ENCODE peak calls at places on chromosomes 16 and 17, in five cellular contexts. One of them, this sample, is unnamed.

GRCh38 chr17:42672038-42672437 is 4.8 kb downstream of the PLEKHH3 start:
- DNase-seq in fibroblast of pulmonary artery: no peak
- DNase-seq in HFF-Myc: no peak
- DNase-seq in stimulated activated CD4-positive, alpha-beta T cell treated with anti-CD3 and anti-CD28 coated beads, Interleukin-15, amount 100 ng/mL, for 1 hour: no peak
- DNase-seq in esophagus muscularis mucosa: no peak
- DNase-seq in this sample: no peak

GRCh38 chr16:24667244-24667764 is 62.1 kb upstream of the TNRC6A start:
- DNase-seq in fibroblast of pulmonary artery: no peak
- DNase-seq in HFF-Myc: no peak
- DNase-seq in stimulated activated CD4-positive, alpha-beta T cell treated with anti-CD3 and anti-CD28 coated beads, Interleukin-15, amount 100 ng/mL, for 1 hour: no peak
- DNase-seq in esophagus muscularis mucosa: no peak
- DNase-seq in this sample: no peak

GRCh38 chr16:87917503-87917902 is 18.8 kb downstream of the CA5A start:
- DNase-seq in fibroblast of pulmonary artery: no peak
- DNase-seq in HFF-Myc: no peak
- DNase-seq in stimulated activated CD4-positive, alpha-beta T cell treated with anti-CD3 and anti-CD28 coated beads, Interleukin-15, amount 100 ng/mL, for 1 hour: no peak
- DNase-seq in esophagus muscularis mucosa: no peak
- DNase-seq in this sample: no peak

GRCh38 chr16:50273888-50274770 is 7.8 kb downstream of the ADCY7 start:
- DNase-seq in fibroblast of pulmonary artery: no peak
- DNase-seq in HFF-Myc: no peak
- DNase-seq in stimulated activated CD4-positive, alpha-beta T cell treated with anti-CD3 and anti-CD28 coated beads, Interleukin-15, amount 100 ng/mL, for 1 hour: no peak
- DNase-seq in esophagus muscularis mucosa: no peak
- DNase-seq in this sample: no peak

GRCh38 chr16:65763640-65764305 is 602.7 kb upstream of the CDH5 start:
- DNase-seq in fibroblast of pulmonary artery: no peak
- DNase-seq in HFF-Myc: no peak
- DNase-seq in stimulated activated CD4-positive, alpha-beta T cell treated with anti-CD3 and anti-CD28 coated beads, Interleukin-15, amount 100 ng/mL, for 1 hour: no peak
- DNase-seq in esophagus muscularis mucosa: no peak
- DNase-seq in this sample: no peak

GRCh38 chr17:43543300-43543699 is 2.8 kb downstream of the ETV4 start:
- DNase-seq in fibroblast of pulmonary artery: no peak
- DNase-seq in HFF-Myc: no peak
- DNase-seq in stimulated activated CD4-positive, alpha-beta T cell treated with anti-CD3 and anti-CD28 coated beads, Interleukin-15, amount 100 ng/mL, for 1 hour: no peak
- DNase-seq in esophagus muscularis mucosa: no peak
- DNase-seq in this sample: no peak

GRCh38 chr17:68627956-68628355 is 26.8 kb upstream of the FAM20A start:
- DNase-seq in fibroblast of pulmonary artery: no peak
- DNase-seq in HFF-Myc: no peak
- DNase-seq in stimulated activated CD4-positive, alpha-beta T cell treated with anti-CD3 and anti-CD28 coated beads, Interleukin-15, amount 100 ng/mL, for 1 hour: no peak
- DNase-seq in esophagus muscularis mucosa: no peak
- DNase-seq in this sample: peak

GRCh38 chr17:78151514-78152008 is 5.4 kb downstream of the C17orf99 start:
- DNase-seq in fibroblast of pulmonary artery: no peak
- DNase-seq in HFF-Myc: no peak
- DNase-seq in stimulated activated CD4-positive, alpha-beta T cell treated with anti-CD3 and anti-CD28 coated beads, Interleukin-15, amount 100 ng/mL, for 1 hour: no peak
- DNase-seq in esophagus muscularis mucosa: no peak
- DNase-seq in this sample: peak

GRCh38 chr16:49494386-49495150 is 121.0 kb downstream of the C16orf78 start:
- DNase-seq in fibroblast of pulmonary artery: no peak
- DNase-seq in HFF-Myc: no peak
- DNase-seq in stimulated activated CD4-positive, alpha-beta T cell treated with anti-CD3 and anti-CD28 coated beads, Interleukin-15, amount 100 ng/mL, for 1 hour: no peak
- DNase-seq in esophagus muscularis mucosa: no peak
- DNase-seq in this sample: no peak

GRCh38 chr17:3866269-3866668 is 20.2 kb upstream of the NCBP3 start:
- DNase-seq in fibroblast of pulmonary artery: no peak
- DNase-seq in HFF-Myc: no peak
- DNase-seq in stimulated activated CD4-positive, alpha-beta T cell treated with anti-CD3 and anti-CD28 coated beads, Interleukin-15, amount 100 ng/mL, for 1 hour: no peak
- DNase-seq in esophagus muscularis mucosa: no peak
- DNase-seq in this sample: no peak

GRCh38 chr17:66904760-66905637 is 59.5 kb upstream of the CACNG4 start:
- DNase-seq in fibroblast of pulmonary artery: peak
- DNase-seq in HFF-Myc: no peak
- DNase-seq in stimulated activated CD4-positive, alpha-beta T cell treated with anti-CD3 and anti-CD28 coated beads, Interleukin-15, amount 100 ng/mL, for 1 hour: no peak
- DNase-seq in esophagus muscularis mucosa: no peak
- DNase-seq in this sample: peak

GRCh38 chr16:89014611-89015230 is 37.7 kb upstream of the CBFA2T3 start:
- DNase-seq in fibroblast of pulmonary artery: no peak
- DNase-seq in HFF-Myc: no peak
- DNase-seq in stimulated activated CD4-positive, alpha-beta T cell treated with anti-CD3 and anti-CD28 coated beads, Interleukin-15, amount 100 ng/mL, for 1 hour: no peak
- DNase-seq in esophagus muscularis mucosa: no peak
- DNase-seq in this sample: no peak